ENCODE peak calls at places on chromosome 6, in six cellular contexts. One of them, this sample, is unnamed.

GRCh38 chr6:33812669-33813068 is 8.9 kb upstream of the MLN start:
- DNase-seq in cardiac fibroblast: peak
- DNase-seq in BJ: no peak
- DNase-seq in psoas muscle: peak
- DNase-seq in astrocyte of the cerebellum: peak
- DNase-seq in fibroblast of mammary gland: peak
- DNase-seq in this sample: peak

GRCh38 chr6:1535295-1535694 is 74.4 kb upstream of the FOXC1 start:
- DNase-seq in astrocyte of the cerebellum: no peak
- DNase-seq in fibroblast of mammary gland: no peak
- DNase-seq in BJ: no peak
- DNase-seq in psoas muscle: no peak
- DNase-seq in cardiac fibroblast: peak
- DNase-seq in this sample: peak

GRCh38 chr6:1313755-1314503 is 2.0 kb downstream of the FOXQ1 start:
- DNase-seq in cardiac fibroblast: no peak
- DNase-seq in fibroblast of mammary gland: no peak
- DNase-seq in psoas muscle: no peak
- DNase-seq in astrocyte of the cerebellum: no peak
- DNase-seq in BJ: no peak
- DNase-seq in this sample: no peak

GRCh38 chr6:77620290-77620882 is 32.5 kb upstream of the MEI4 start:
- DNase-seq in fibroblast of mammary gland: no peak
- DNase-seq in astrocyte of the cerebellum: no peak
- DNase-seq in cardiac fibroblast: no peak
- DNase-seq in BJ: no peak
- DNase-seq in psoas muscle: no peak
- DNase-seq in this sample: no peak

GRCh38 chr6:166626177-166627038 is 643 bp downstream of the RPS6KA2 start:
- DNase-seq in fibroblast of mammary gland: peak
- DNase-seq in cardiac fibroblast: peak
- DNase-seq in astrocyte of the cerebellum: no peak
- DNase-seq in psoas muscle: no peak
- DNase-seq in BJ: no peak
- DNase-seq in this sample: peak

GRCh38 chr6:49839957-49840356 is 26.4 kb downstream of the CRISP1 start:
- DNase-seq in psoas muscle: no peak
- DNase-seq in BJ: no peak
- DNase-seq in astrocyte of the cerebellum: no peak
- DNase-seq in fibroblast of mammary gland: no peak
- DNase-seq in cardiac fibroblast: no peak
- DNase-seq in this sample: no peak

GRCh38 chr6:42021847-42022754 is 28.2 kb upstream of the TAF8 start:
- DNase-seq in fibroblast of mammary gland: peak
- DNase-seq in cardiac fibroblast: peak
- DNase-seq in astrocyte of the cerebellum: no peak
- DNase-seq in BJ: no peak
- DNase-seq in psoas muscle: no peak
- DNase-seq in this sample: peak

GRCh38 chr6:81562169-81562568 is 190.3 kb downstream of the TENT5A start:
- DNase-seq in fibroblast of mammary gland: peak
- DNase-seq in cardiac fibroblast: peak
- DNase-seq in BJ: peak
- DNase-seq in psoas muscle: no peak
- DNase-seq in astrocyte of the cerebellum: peak
- DNase-seq in this sample: peak

GRCh38 chr6:13681305-13682061 is 30.2 kb downstream of the RANBP9 start:
- DNase-seq in fibroblast of mammary gland: no peak
- DNase-seq in psoas muscle: no peak
- DNase-seq in astrocyte of the cerebellum: no peak
- DNase-seq in BJ: no peak
- DNase-seq in cardiac fibroblast: no peak
- DNase-seq in this sample: no peak

GRCh38 chr6:163956571-163957407 is 542.3 kb downstream of the QKI start:
- DNase-seq in fibroblast of mammary gland: peak
- DNase-seq in cardiac fibroblast: peak
- DNase-seq in BJ: peak
- DNase-seq in astrocyte of the cerebellum: peak
- DNase-seq in psoas muscle: peak
- DNase-seq in this sample: peak

GRCh38 chr6:23316131-23316530 is 746.8 kb downstream of the HDGFL1 start:
- DNase-seq in astrocyte of the cerebellum: no peak
- DNase-seq in BJ: no peak
- DNase-seq in cardiac fibroblast: peak
- DNase-seq in psoas muscle: no peak
- DNase-seq in fibroblast of mammary gland: peak
- DNase-seq in this sample: no peak

GRCh38 chr6:98566126-98566525 is 268.2 kb upstream of the POU3F2 start:
- DNase-seq in cardiac fibroblast: no peak
- DNase-seq in psoas muscle: no peak
- DNase-seq in astrocyte of the cerebellum: no peak
- DNase-seq in BJ: no peak
- DNase-seq in fibroblast of mammary gland: no peak
- DNase-seq in this sample: no peak

GRCh38 chr6:25312703-25313102 is 33.5 kb downstream of the CARMIL1 start:
- DNase-seq in cardiac fibroblast: peak
- DNase-seq in psoas muscle: no peak
- DNase-seq in astrocyte of the cerebellum: no peak
- DNase-seq in BJ: peak
- DNase-seq in fibroblast of mammary gland: peak
- DNase-seq in this sample: peak

GRCh38 chr6:99746261-99746895 is 139.7 kb downstream of the PRDM13 start:
- DNase-seq in astrocyte of the cerebellum: peak
- DNase-seq in fibroblast of mammary gland: peak
- DNase-seq in psoas muscle: peak
- DNase-seq in BJ: peak
- DNase-seq in cardiac fibroblast: peak
- DNase-seq in this sample: peak

GRCh38 chr6:30556714-30556963 is 350 bp upstream of the GNL1 start:
- DNase-seq in psoas muscle: no peak
- DNase-seq in astrocyte of the cerebellum: no peak
- DNase-seq in BJ: no peak
- DNase-seq in fibroblast of mammary gland: no peak
- DNase-seq in cardiac fibroblast: no peak
- DNase-seq in this sample: no peak

GRCh38 chr6:145031001-145031400 is 704.3 kb downstream of the EPM2A start:
- DNase-seq in astrocyte of the cerebellum: no peak
- DNase-seq in fibroblast of mammary gland: no peak
- DNase-seq in psoas muscle: no peak
- DNase-seq in BJ: no peak
- DNase-seq in cardiac fibroblast: no peak
- DNase-seq in this sample: peak

GRCh38 chr6:41683460-41684310 is 45.4 kb downstream of the MDFI start:
- DNase-seq in astrocyte of the cerebellum: peak
- DNase-seq in cardiac fibroblast: peak
- DNase-seq in fibroblast of mammary gland: peak
- DNase-seq in psoas muscle: peak
- DNase-seq in BJ: no peak
- DNase-seq in this sample: peak

GRCh38 chr6:12635813-12636212 is 80.8 kb upstream of the PHACTR1 start:
- DNase-seq in astrocyte of the cerebellum: no peak
- DNase-seq in cardiac fibroblast: peak
- DNase-seq in BJ: no peak
- DNase-seq in psoas muscle: no peak
- DNase-seq in fibroblast of mammary gland: peak
- DNase-seq in this sample: peak

GRCh38 chr6:140546640-140547039 is 1172.2 kb upstream of the CITED2 start:
- DNase-seq in psoas muscle: no peak
- DNase-seq in BJ: peak
- DNase-seq in cardiac fibroblast: no peak
- DNase-seq in fibroblast of mammary gland: peak
- DNase-seq in astrocyte of the cerebellum: no peak
- DNase-seq in this sample: no peak

GRCh38 chr6:31702819-31703716 is at the start of gene ABHD16A:
- DNase-seq in fibroblast of mammary gland: peak
- DNase-seq in astrocyte of the cerebellum: peak
- DNase-seq in cardiac fibroblast: peak
- DNase-seq in psoas muscle: peak
- DNase-seq in BJ: peak
- DNase-seq in this sample: peak
- TF ChIP-seq CTCF in fibroblast of mammary gland: no peak
- TF ChIP-seq CTCF in astrocyte of the cerebellum: no peak
- TF ChIP-seq CTCF in cardiac fibroblast: no peak
- TF ChIP-seq CTCF in psoas muscle: peak
- TF ChIP-seq CTCF in BJ: peak
- TF ChIP-seq CTCF in this sample: no peak

GRCh38 chr6:3258201-3258600 is 546 bp upstream of the PSMG4 start:
- DNase-seq in astrocyte of the cerebellum: no peak
- DNase-seq in cardiac fibroblast: no peak
- DNase-seq in psoas muscle: no peak
- DNase-seq in BJ: no peak
- DNase-seq in fibroblast of mammary gland: no peak
- DNase-seq in this sample: no peak
- H3K4me3 ChIP-seq in astrocyte of the cerebellum: peak
- H3K4me3 ChIP-seq in cardiac fibroblast: peak
- H3K4me3 ChIP-seq in psoas muscle: peak
- H3K4me3 ChIP-seq in BJ: peak
- H3K4me3 ChIP-seq in fibroblast of mammary gland: peak
- H3K4me3 ChIP-seq in this sample: peak

GRCh38 chr6:162343196-162343901 is 384.2 kb downstream of the PRKN start:
- DNase-seq in psoas muscle: no peak
- DNase-seq in cardiac fibroblast: no peak
- DNase-seq in fibroblast of mammary gland: peak
- DNase-seq in BJ: no peak
- DNase-seq in astrocyte of the cerebellum: no peak
- DNase-seq in this sample: no peak
- TF ChIP-seq CTCF in psoas muscle: no peak
- TF ChIP-seq CTCF in cardiac fibroblast: no peak
- TF ChIP-seq CTCF in fibroblast of mammary gland: peak
- TF ChIP-seq CTCF in BJ: no peak
- TF ChIP-seq CTCF in astrocyte of the cerebellum: no peak
- TF ChIP-seq CTCF in this sample: no peak

GRCh38 chr6:136217002-136217401 is 33.1 kb downstream of the MTFR2 start:
- DNase-seq in BJ: no peak
- DNase-seq in fibroblast of mammary gland: no peak
- DNase-seq in cardiac fibroblast: no peak
- DNase-seq in astrocyte of the cerebellum: no peak
- DNase-seq in psoas muscle: no peak
- DNase-seq in this sample: no peak

GRCh38 chr6:136212616-136213396 is 37.3 kb downstream of the MTFR2 start:
- DNase-seq in fibroblast of mammary gland: no peak
- DNase-seq in cardiac fibroblast: no peak
- DNase-seq in astrocyte of the cerebellum: no peak
- DNase-seq in psoas muscle: no peak
- DNase-seq in BJ: no peak
- DNase-seq in this sample: no peak

GRCh38 chr6:136210450-136211165 is 39.5 kb downstream of the MTFR2 start:
- DNase-seq in psoas muscle: no peak
- DNase-seq in cardiac fibroblast: peak
- DNase-seq in BJ: no peak
- DNase-seq in astrocyte of the cerebellum: no peak
- DNase-seq in fibroblast of mammary gland: no peak
- DNase-seq in this sample: no peak

GRCh38 chr6:136216503-136216902 is 33.6 kb downstream of the MTFR2 start:
- DNase-seq in fibroblast of mammary gland: no peak
- DNase-seq in cardiac fibroblast: no peak
- DNase-seq in BJ: no peak
- DNase-seq in psoas muscle: no peak
- DNase-seq in astrocyte of the cerebellum: no peak
- DNase-seq in this sample: no peak

DNA sequence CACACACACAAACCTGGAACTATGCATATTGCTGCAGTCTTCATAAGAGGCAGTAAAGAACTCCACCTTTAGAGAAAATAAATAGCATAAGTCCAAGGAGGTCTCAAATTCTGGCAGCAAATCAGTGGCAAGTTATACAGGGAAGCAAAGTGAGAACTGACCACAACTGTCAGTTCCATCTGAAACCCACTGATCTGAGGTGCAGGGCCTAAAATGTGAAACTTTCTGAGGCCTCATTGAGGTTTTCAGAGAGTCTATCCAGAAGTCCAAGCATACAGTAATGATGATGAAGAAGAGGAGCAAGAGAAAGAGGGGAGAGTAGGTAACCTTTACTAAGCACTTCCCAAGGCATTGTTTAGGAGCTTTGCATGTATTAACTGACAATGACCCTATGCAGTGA is 36.3 kb downstream of the MTFR2 start:
- DNase-seq in astrocyte of the cerebellum: no peak
- DNase-seq in psoas muscle: no peak
- DNase-seq in BJ: no peak
- DNase-seq in cardiac fibroblast: no peak
- DNase-seq in fibroblast of mammary gland: no peak
- DNase-seq in this sample: no peak
- H3K4me3 ChIP-seq in astrocyte of the cerebellum: no peak
- H3K4me3 ChIP-seq in psoas muscle: no peak
- H3K4me3 ChIP-seq in BJ: no peak
- H3K4me3 ChIP-seq in cardiac fibroblast: no peak
- H3K4me3 ChIP-seq in fibroblast of mammary gland: no peak
- H3K4me3 ChIP-seq in this sample: no peak

GRCh38 chr6:126804255-126805064 is 314.0 kb upstream of the RSPO3 start:
- DNase-seq in fibroblast of mammary gland: peak
- DNase-seq in psoas muscle: no peak
- DNase-seq in astrocyte of the cerebellum: peak
- DNase-seq in BJ: no peak
- DNase-seq in cardiac fibroblast: peak
- DNase-seq in this sample: peak
- TF ChIP-seq CTCF in fibroblast of mammary gland: peak
- TF ChIP-seq CTCF in psoas muscle: peak
- TF ChIP-seq CTCF in astrocyte of the cerebellum: peak
- TF ChIP-seq CTCF in BJ: peak
- TF ChIP-seq CTCF in cardiac fibroblast: peak
- TF ChIP-seq CTCF in this sample: peak